ENCODE peak calls at places on chromosomes 1 and 21, in six cellular contexts. E is H9, W is trophoblast cell, Z is neuronal stem cell, K is mesenchymal stem cell, M is H1. X is an unnamed sample.

GRCh38 chr1:70003509-70003908 is 201.9 kb downstream of the LRRC40 start:
- DNase-seq in E (no peak), W (peak), Z (no peak), K (no peak), M (no peak), X (no peak)

GRCh38 chr1:38814984-38815464 is 44.5 kb downstream of the RRAGC start:
- DNase-seq in E (no peak), W (no peak), Z (no peak), K (no peak), M (no peak), X (no peak)

GRCh38 chr1:29549001-29549400 is 312.7 kb downstream of the PTPRU start:
- DNase-seq in E (no peak), W (no peak), Z (no peak), K (no peak), M (no peak), X (no peak)

GRCh38 chr1:52741259-52741658 is 15.0 kb downstream of the ZYG11B start:
- DNase-seq in E (no peak), W (peak), Z (no peak), K (no peak), M (no peak), X (no peak)

GRCh38 chr1:32769524-32770220 is 47.5 kb downstream of the YARS1 start:
- DNase-seq in E (no peak), W (peak), Z (no peak), K (peak), M (no peak), X (peak)

GRCh38 chr1:32180186-32181060 is 948 bp downstream of the TXLNA start:
- DNase-seq in E (peak), W (peak), Z (peak), K (peak), M (no peak), X (peak)

GRCh38 chr1:198620951-198621824 is 17.7 kb upstream of the PTPRC start:
- DNase-seq in E (no peak), W (peak), Z (no peak), K (no peak), M (no peak), X (no peak)

GRCh38 chr1:18299441-18300338 is 181.0 kb upstream of the KLHDC7A start:
- DNase-seq in E (peak), W (peak), Z (peak), K (no peak), M (no peak), X (no peak)

GRCh38 chr1:200795151-200795550 is 56.5 kb downstream of the CAMSAP2 start:
- DNase-seq in E (no peak), W (no peak), Z (no peak), K (peak), M (no peak), X (peak)

GRCh38 chr21:42677339-42678117 is 24.1 kb downstream of the PDE9A start:
- DNase-seq in E (no peak), W (no peak), Z (no peak), K (peak), M (no peak), X (peak)

GRCh38 chr1:110240476-110241210 is 30.5 kb downstream of the KCNC4 start:
- DNase-seq in E (no peak), W (no peak), Z (no peak), K (no peak), M (no peak), X (no peak)

GRCh38 chr1:181014431-181015257 is 8.0 kb downstream of the STX6 start:
- DNase-seq in E (no peak), W (no peak), Z (no peak), K (no peak), M (no peak), X (no peak)

GRCh38 chr1:175673236-175674150 is 69.9 kb downstream of the TNR start:
- DNase-seq in E (no peak), W (no peak), Z (peak), K (peak), M (no peak), X (no peak)

GRCh38 chr1:26408604-26409003 is 2.0 kb upstream of the LIN28A start:
- DNase-seq in E (peak), W (peak), Z (peak), K (peak), M (no peak), X (peak)

GRCh38 chr21:35381743-35382310 is 332.7 kb upstream of the RUNX1 start:
- DNase-seq in E (no peak), W (peak), Z (no peak), K (no peak), M (no peak), X (no peak)

GRCh38 chr1:229620876-229621275 is 5.0 kb downstream of the TAF5L start:
- DNase-seq in E (no peak), W (peak), Z (no peak), K (no peak), M (no peak), X (peak)

GRCh38 chr1:159900086-159900680 is at the start of gene CFAP45:
- DNase-seq in E (peak), W (peak), Z (peak), K (peak), M (no peak), X (peak)

GRCh38 chr1:186775881-186776560 is 52.7 kb upstream of the PLA2G4A start:
- DNase-seq in E (no peak), W (no peak), Z (no peak), K (peak), M (no peak), X (no peak)
- H4K91ac ChIP-seq in E (no peak), W (no peak), Z (no peak), K (no peak), M (no peak), X (no peak)

GRCh38 chr1:41882068-41882477 is 36.6 kb downstream of the HIVEP3 start:
- DNase-seq in E (no peak), W (peak), Z (no peak), K (no peak), M (no peak), X (no peak)
- H2AFZ ChIP-seq in E (no peak), W (no peak), Z (peak), K (no peak), M (peak), X (no peak)

GRCh38 chr1:7528386-7529031 is 242.6 kb upstream of the VAMP3 start:
- DNase-seq in E (no peak), W (peak), Z (no peak), K (no peak), M (no peak), X (peak)

GRCh38 chr1:7526867-7527732 is 244.0 kb upstream of the VAMP3 start:
- DNase-seq in E (no peak), W (peak), Z (no peak), K (peak), M (no peak), X (peak)

GRCh38 chr1:7527733-7528045 is 243.4 kb upstream of the VAMP3 start:
- DNase-seq in E (no peak), W (no peak), Z (no peak), K (no peak), M (no peak), X (no peak)

GRCh38 chr1:7531562-7532340 is 239.3 kb upstream of the VAMP3 start:
- DNase-seq in E (no peak), W (no peak), Z (no peak), K (no peak), M (no peak), X (no peak)

DNA sequence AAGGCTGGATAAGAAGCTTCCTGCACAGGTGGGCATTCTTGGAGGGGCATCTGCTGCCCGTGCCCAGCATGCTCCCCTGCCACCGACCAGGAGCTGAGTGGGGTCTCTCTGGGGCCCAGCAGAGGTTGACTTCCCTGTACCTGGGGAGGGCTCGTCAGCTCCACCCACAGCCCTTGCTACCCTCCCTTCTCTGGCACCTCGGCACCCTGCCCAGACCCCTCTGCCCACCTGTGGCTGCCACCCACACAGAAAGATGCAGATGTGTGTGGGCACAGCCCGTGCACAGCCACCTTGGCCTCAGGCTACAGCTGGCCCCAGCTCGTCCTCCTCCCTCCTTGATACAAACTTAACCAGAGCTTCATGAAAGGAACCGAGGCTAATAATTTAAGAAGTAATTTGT is 241.2 kb upstream of the VAMP3 start:
- DNase-seq in E (no peak), W (no peak), Z (no peak), K (no peak), M (no peak), X (no peak)
- H4K91ac ChIP-seq in E (no peak), W (no peak), Z (no peak), K (no peak), M (no peak), X (no peak)

GRCh38 chr1:241475688-241476087 is 43.9 kb downstream of the FH start:
- DNase-seq in E (no peak), W (peak), Z (no peak), K (peak), M (no peak), X (peak)
- H2AFZ ChIP-seq in E (no peak), W (no peak), Z (no peak), K (peak), M (no peak), X (peak)

DNA sequence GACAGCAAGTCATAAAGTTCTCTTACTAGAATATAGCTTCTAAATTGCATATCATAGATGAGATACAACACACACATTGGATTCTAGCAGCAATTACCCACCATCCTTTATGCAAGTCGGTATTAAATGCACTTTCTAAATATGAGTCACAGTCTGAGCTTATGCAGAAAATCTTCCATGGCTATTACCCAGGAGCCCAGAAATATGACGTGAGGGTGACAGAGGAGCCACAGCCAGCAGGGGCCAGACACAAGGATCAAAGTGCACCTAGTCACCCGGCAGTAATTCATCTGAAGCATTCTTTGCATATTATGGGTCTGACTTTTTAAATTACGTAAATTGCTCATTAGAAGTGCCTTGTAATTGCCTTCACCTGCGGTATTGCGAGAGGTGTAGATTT is 470.2 kb upstream of the VAMP3 start:
- DNase-seq in E (no peak), W (peak), Z (no peak), K (peak), M (no peak), X (peak)
- H4K91ac ChIP-seq in E (no peak), W (no peak), Z (no peak), K (no peak), M (no peak), X (no peak)

DNA sequence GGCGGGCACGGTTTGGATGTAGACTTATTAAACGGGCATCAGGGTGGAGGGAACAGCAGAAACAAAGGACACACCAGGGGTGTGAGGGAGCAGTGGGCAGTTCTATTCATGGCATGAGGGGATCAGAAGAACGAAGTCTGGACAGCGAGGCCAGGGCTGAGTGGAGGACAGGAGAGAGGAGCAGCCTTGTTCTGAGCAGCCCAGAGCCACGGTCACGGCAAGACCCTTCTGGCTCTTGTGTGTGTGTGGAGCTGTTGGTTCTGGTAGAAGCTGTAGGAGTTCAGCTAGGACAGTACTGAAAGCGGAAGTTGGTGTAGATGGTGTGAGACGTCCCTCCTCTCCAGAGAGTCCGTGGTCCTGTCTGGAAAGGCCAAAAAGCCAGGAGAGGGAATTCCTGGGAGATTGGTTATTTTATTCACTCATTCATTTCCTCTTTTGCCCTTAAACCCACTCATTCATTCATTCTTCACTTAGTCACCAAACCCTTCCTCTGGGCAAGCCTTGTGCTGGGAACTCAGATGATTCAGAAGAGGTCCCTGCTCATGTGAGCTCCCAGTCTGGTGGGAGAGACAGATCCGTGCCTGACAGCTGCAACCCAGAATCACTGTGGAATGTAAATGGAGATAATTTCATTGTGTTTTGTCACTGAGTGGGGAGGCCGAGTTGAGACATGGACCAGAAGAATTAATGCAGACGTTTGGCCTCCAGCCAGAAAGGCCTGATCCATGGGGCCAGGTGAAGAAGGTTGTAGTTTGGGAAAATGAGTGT is 4.1 kb upstream of the ACOT11 start:
- DNase-seq in E (no peak), W (peak), Z (no peak), K (peak), M (no peak), X (peak)
- H2AFZ ChIP-seq in E (no peak), W (peak), Z (no peak), K (no peak), M (no peak), X (peak)

DNA sequence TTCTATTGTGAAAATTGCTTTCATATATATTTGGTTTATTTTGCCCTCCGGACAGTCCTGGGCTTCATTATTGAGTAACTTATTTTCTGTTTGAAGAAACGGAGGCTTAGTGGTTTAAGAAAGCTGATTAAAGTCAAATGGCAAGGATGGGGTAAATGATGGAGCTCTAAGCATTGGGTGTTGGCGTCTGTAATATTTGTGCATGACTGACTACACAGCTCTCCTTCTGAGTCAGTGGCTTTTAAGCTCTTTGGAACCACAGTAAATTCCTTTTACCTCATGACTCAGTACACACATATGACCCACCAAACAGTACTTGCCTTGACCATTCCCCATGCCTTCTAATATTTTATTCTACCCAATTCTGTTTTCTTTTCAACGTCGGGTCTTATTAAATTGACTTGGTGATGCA is 21.0 kb downstream of the B3GALT5 start:
- DNase-seq in E (no peak), W (peak), Z (no peak), K (peak), M (no peak), X (peak)
- H4K91ac ChIP-seq in E (no peak), W (no peak), Z (no peak), K (no peak), M (no peak), X (peak)

GRCh38 chr21:41545500-41546359 is 37.8 kb upstream of the TMPRSS2 start:
- DNase-seq in E (no peak), W (no peak), Z (no peak), K (no peak), M (no peak), X (no peak)

GRCh38 chr21:41552254-41552653 is 44.3 kb upstream of the TMPRSS2 start:
- DNase-seq in E (no peak), W (no peak), Z (no peak), K (no peak), M (no peak), X (no peak)

GRCh38 chr21:41542727-41543126 is 34.8 kb upstream of the TMPRSS2 start:
- DNase-seq in E (no peak), W (no peak), Z (no peak), K (no peak), M (no peak), X (no peak)

GRCh38 chr21:41548781-41549180 is 40.8 kb upstream of the TMPRSS2 start:
- DNase-seq in E (no peak), W (no peak), Z (peak), K (no peak), M (no peak), X (no peak)

DNA sequence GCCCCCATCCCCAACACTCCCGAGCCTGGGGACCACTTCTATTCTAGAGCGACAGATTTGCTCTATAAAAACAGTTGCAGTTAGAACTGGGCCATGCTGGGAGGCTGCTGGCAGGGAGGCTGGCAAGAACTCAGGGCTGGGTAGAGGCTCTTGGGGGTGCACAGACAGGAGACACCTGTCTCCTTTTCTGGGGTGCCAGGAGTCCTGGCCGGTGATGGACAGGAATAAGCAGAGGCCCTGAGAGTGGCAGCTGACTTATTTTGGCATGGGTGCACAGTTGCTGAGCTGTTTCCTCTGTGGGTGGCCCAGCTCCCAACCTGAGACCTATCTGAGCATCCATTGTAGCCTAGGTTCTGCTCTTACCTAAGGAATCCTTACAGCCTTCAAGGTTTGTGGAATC is 39.2 kb upstream of the TMPRSS2 start:
- DNase-seq in E (no peak), W (no peak), Z (no peak), K (no peak), M (no peak), X (no peak)
- H2AFZ ChIP-seq in E (no peak), W (no peak), Z (no peak), K (no peak), M (no peak), X (no peak)